ENCODE peak calls at places on chromosomes 11 and 22, in five cellular contexts. D is tibial nerve, Q is neural progenitor cell, G is epithelial cell of esophagus, B is progenitor cell of endocrine pancreas. E is an unnamed sample.

GRCh38 chr11:1087961-1088926 is 13.6 kb downstream of the MUC2 start:
- DNase-seq in D (no peak), Q (no peak), G (no peak), B (no peak), E (no peak)

GRCh38 chr11:131504199-131504949 is 134.0 kb downstream of the NTM start:
- DNase-seq in D (no peak), Q (peak), G (peak), B (no peak), E (peak)

GRCh38 chr11:117126223-117126965 is 17.7 kb upstream of the PAFAH1B2 start:
- DNase-seq in D (no peak), Q (no peak), G (no peak), B (no peak), E (no peak)

GRCh38 chr11:125287467-125288232 is 123.1 kb downstream of the PKNOX2 start:
- DNase-seq in D (no peak), Q (peak), G (no peak), B (no peak), E (peak)

GRCh38 chr11:77200869-77201268 is 72.8 kb downstream of the MYO7A start:
- DNase-seq in D (no peak), Q (no peak), G (no peak), B (no peak), E (no peak)

GRCh38 chr22:49967333-49968241 is 7.0 kb downstream of the PIM3 start:
- DNase-seq in D (peak), Q (peak), G (no peak), B (peak), E (peak)

GRCh38 chr11:6608011-6608410 is 4.0 kb downstream of the TAF10 start:
- DNase-seq in D (no peak), Q (no peak), G (no peak), B (no peak), E (no peak)

GRCh38 chr11:117876341-117877119 is at the start of gene FXYD6:
- DNase-seq in D (no peak), Q (peak), G (no peak), B (peak), E (peak)

GRCh38 chr11:12389676-12390075 is 12.3 kb downstream of the PARVA start:
- DNase-seq in D (no peak), Q (no peak), G (peak), B (no peak), E (no peak)

GRCh38 chr11:120569903-120570302 is 58.4 kb downstream of the GRIK4 start:
- DNase-seq in D (no peak), Q (no peak), G (no peak), B (no peak), E (no peak)
- TF ChIP-seq CTCF in D (no peak), Q (no peak), G (no peak), B (no peak), E (no peak)

GRCh38 chr22:28442264-28442950 is 237.2 kb downstream of the TTC28 start:
- DNase-seq in D (peak), Q (peak), G (peak), B (peak), E (peak)
- TF ChIP-seq CTCF in D (peak), Q (peak), G (peak), B (peak), E (peak)

GRCh38 chr22:35614404-35614803 is 2.7 kb downstream of the MB start:
- DNase-seq in D (no peak), Q (no peak), G (no peak), B (no peak), E (no peak)
- TF ChIP-seq CTCF in D (no peak), Q (no peak), G (no peak), B (no peak), E (no peak)

DNA sequence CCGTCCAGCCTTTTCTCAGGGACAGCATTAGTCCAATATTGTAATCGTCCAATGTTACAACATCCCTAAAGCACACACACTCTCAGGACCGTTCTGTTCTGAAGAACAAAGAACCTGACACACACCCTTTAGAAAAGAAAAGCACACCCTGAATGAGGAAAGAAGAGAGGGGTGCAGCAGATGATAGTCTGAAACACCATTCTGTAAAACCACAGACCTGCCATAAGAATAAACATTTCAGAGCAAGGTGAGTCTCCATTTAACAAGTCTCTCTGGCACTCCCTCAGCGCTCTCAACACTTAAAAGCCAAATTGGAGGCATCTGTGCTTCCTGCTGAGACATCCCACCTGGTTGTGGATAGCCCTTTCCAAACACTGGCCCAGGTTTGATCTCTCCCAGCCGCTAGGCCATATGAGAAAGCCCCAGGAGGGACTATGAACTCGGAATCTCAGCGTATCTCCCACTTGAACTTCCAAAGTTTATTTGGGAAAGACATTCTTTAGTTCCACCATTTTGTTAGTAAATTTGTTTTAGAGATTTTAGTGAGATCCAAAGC is 36.3 kb downstream of the ETS1 start:
- DNase-seq in D (no peak), Q (no peak), G (no peak), B (no peak), E (no peak)
- TF ChIP-seq CTCF in D (no peak), Q (no peak), G (no peak), B (no peak), E (no peak)

DNA sequence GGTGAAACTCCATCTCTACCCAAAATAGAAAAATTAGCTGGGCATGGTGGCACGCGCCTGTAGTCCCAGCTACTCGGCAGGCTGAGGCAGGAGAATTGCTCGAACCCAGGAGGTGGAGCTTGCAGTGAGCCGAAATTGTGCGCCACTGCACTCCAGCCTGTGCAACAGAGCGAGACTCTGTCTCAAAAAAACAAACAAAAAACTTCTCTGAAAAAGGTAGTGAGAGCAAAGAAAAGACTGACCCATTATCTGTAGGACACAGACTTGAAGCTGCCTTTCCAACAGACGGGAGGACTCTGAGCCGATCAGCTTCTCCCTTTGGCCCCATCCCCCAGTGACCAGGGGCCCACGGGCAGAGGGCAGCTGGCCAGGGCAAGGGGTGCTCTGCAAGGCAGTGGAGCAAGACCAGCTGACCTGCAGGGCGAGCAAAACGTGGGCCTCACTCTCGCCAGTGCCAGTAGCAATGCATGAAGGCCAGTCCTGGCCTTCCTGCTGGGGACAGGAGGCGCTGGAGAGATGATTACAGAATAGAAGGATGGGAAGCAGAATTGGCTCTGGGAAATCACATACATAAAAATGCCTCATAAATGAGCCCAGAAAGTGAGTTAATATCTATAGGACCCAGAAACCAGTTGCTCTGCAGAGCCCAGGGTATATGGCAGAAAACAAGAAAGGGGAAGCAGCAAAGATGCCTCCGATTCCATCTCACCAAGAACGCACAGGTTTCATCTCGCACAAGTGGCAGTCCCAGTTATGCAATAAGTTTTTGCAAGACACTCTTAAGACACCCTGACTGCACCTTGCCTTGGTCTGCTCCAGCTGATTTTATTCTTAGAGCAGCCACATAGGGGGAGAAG is 2.8 kb downstream of the EHD1 start:
- DNase-seq in D (no peak), Q (no peak), G (peak), B (no peak), E (no peak)
- TF ChIP-seq CTCF in D (no peak), Q (no peak), G (peak), B (no peak), E (no peak)